ENCODE peak calls at places on chromosomes 1 and 21, in eight cellular contexts. One of them, this sample, is unnamed.

GRCh38 chr1:173861731-173862145 is 6.1 kb downstream of the GAS5 start:
- DNase-seq in Panc1: no peak
- DNase-seq in thoracic aorta: no peak
- DNase-seq in heart left ventricle: no peak
- DNase-seq in body of pancreas: no peak
- DNase-seq in endothelial cell: no peak
- DNase-seq in fibroblast of lung: no peak
- DNase-seq in activated B cell treated with CpG ODN at 0.5 μM for 24 hours: no peak
- DNase-seq in this sample: no peak

GRCh38 chr1:167430134-167430848 is 88.0 kb downstream of the CD247 start:
- DNase-seq in endothelial cell: no peak
- DNase-seq in activated B cell treated with CpG ODN at 0.5 μM for 24 hours: no peak
- DNase-seq in fibroblast of lung: no peak
- DNase-seq in thoracic aorta: no peak
- DNase-seq in heart left ventricle: no peak
- DNase-seq in body of pancreas: no peak
- DNase-seq in Panc1: no peak
- DNase-seq in this sample: no peak

GRCh38 chr1:24866211-24867063 is 63.6 kb downstream of the RUNX3 start:
- DNase-seq in fibroblast of lung: no peak
- DNase-seq in endothelial cell: no peak
- DNase-seq in activated B cell treated with CpG ODN at 0.5 μM for 24 hours: no peak
- DNase-seq in heart left ventricle: no peak
- DNase-seq in thoracic aorta: no peak
- DNase-seq in Panc1: no peak
- DNase-seq in body of pancreas: no peak
- DNase-seq in this sample: no peak

GRCh38 chr1:67336783-67337182 is 29.1 kb downstream of the IL12RB2 start:
- DNase-seq in thoracic aorta: no peak
- DNase-seq in body of pancreas: no peak
- DNase-seq in heart left ventricle: no peak
- DNase-seq in fibroblast of lung: no peak
- DNase-seq in endothelial cell: no peak
- DNase-seq in activated B cell treated with CpG ODN at 0.5 μM for 24 hours: no peak
- DNase-seq in Panc1: no peak
- DNase-seq in this sample: no peak

GRCh38 chr1:185008746-185009360 is 34.5 kb upstream of the NIBAN1 start:
- DNase-seq in heart left ventricle: no peak
- DNase-seq in fibroblast of lung: no peak
- DNase-seq in thoracic aorta: no peak
- DNase-seq in body of pancreas: no peak
- DNase-seq in activated B cell treated with CpG ODN at 0.5 μM for 24 hours: no peak
- DNase-seq in endothelial cell: no peak
- DNase-seq in Panc1: no peak
- DNase-seq in this sample: no peak

GRCh38 chr1:203593723-203594122 is 32.9 kb upstream of the ATP2B4 start:
- DNase-seq in fibroblast of lung: peak
- DNase-seq in heart left ventricle: no peak
- DNase-seq in body of pancreas: peak
- DNase-seq in endothelial cell: no peak
- DNase-seq in thoracic aorta: no peak
- DNase-seq in Panc1: no peak
- DNase-seq in activated B cell treated with CpG ODN at 0.5 μM for 24 hours: peak
- DNase-seq in this sample: no peak

GRCh38 chr1:109490029-109490933 is 3.6 kb upstream of the CYB561D1 start:
- DNase-seq in heart left ventricle: no peak
- DNase-seq in fibroblast of lung: peak
- DNase-seq in body of pancreas: peak
- DNase-seq in endothelial cell: peak
- DNase-seq in thoracic aorta: no peak
- DNase-seq in activated B cell treated with CpG ODN at 0.5 μM for 24 hours: peak
- DNase-seq in Panc1: no peak
- DNase-seq in this sample: peak

GRCh38 chr1:62386351-62387121 is 50.3 kb upstream of the USP1 start:
- DNase-seq in thoracic aorta: no peak
- DNase-seq in endothelial cell: no peak
- DNase-seq in fibroblast of lung: peak
- DNase-seq in Panc1: no peak
- DNase-seq in activated B cell treated with CpG ODN at 0.5 μM for 24 hours: no peak
- DNase-seq in heart left ventricle: no peak
- DNase-seq in body of pancreas: no peak
- DNase-seq in this sample: no peak

GRCh38 chr1:228368801-228369607 is 37.6 kb downstream of the TRIM11 start:
- DNase-seq in activated B cell treated with CpG ODN at 0.5 μM for 24 hours: no peak
- DNase-seq in endothelial cell: no peak
- DNase-seq in heart left ventricle: peak
- DNase-seq in Panc1: no peak
- DNase-seq in fibroblast of lung: peak
- DNase-seq in thoracic aorta: no peak
- DNase-seq in body of pancreas: no peak
- DNase-seq in this sample: no peak

GRCh38 chr1:64864018-64864945 is 102.1 kb downstream of the JAK1 start:
- DNase-seq in heart left ventricle: peak
- DNase-seq in body of pancreas: peak
- DNase-seq in activated B cell treated with CpG ODN at 0.5 μM for 24 hours: peak
- DNase-seq in thoracic aorta: no peak
- DNase-seq in Panc1: no peak
- DNase-seq in fibroblast of lung: peak
- DNase-seq in endothelial cell: peak
- DNase-seq in this sample: no peak

DNA sequence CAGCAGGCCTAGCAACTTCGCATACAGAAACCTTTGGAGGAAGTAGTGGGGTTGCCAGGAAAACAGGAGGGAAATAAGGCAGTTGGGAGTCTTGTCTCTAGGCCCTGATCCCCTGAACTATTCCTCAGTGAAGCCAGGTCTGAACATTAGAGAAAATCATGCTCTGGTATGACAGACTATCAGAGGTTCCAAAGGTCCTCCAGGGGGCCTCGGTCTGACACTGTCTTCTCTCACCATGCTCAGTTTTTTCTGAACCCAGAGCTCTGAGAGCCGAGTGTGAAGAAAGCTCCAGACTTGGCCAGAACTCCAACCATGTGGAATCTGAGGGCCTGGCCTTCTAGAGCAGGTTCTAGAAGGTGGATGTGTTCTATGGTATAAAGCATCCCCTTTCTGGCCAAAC is 4.0 kb downstream of the TOMM40L start:
- DNase-seq in Panc1: no peak
- DNase-seq in heart left ventricle: no peak
- DNase-seq in fibroblast of lung: no peak
- DNase-seq in body of pancreas: no peak
- DNase-seq in activated B cell treated with CpG ODN at 0.5 μM for 24 hours: no peak
- DNase-seq in endothelial cell: no peak
- DNase-seq in thoracic aorta: no peak
- DNase-seq in this sample: no peak
- TF ChIP-seq CTCF in Panc1: no peak
- TF ChIP-seq CTCF in heart left ventricle: no peak
- TF ChIP-seq CTCF in fibroblast of lung: no peak
- TF ChIP-seq CTCF in body of pancreas: no peak
- TF ChIP-seq CTCF in activated B cell treated with CpG ODN at 0.5 μM for 24 hours: no peak
- TF ChIP-seq CTCF in endothelial cell: no peak
- TF ChIP-seq CTCF in thoracic aorta: no peak
- TF ChIP-seq CTCF in this sample: no peak

DNA sequence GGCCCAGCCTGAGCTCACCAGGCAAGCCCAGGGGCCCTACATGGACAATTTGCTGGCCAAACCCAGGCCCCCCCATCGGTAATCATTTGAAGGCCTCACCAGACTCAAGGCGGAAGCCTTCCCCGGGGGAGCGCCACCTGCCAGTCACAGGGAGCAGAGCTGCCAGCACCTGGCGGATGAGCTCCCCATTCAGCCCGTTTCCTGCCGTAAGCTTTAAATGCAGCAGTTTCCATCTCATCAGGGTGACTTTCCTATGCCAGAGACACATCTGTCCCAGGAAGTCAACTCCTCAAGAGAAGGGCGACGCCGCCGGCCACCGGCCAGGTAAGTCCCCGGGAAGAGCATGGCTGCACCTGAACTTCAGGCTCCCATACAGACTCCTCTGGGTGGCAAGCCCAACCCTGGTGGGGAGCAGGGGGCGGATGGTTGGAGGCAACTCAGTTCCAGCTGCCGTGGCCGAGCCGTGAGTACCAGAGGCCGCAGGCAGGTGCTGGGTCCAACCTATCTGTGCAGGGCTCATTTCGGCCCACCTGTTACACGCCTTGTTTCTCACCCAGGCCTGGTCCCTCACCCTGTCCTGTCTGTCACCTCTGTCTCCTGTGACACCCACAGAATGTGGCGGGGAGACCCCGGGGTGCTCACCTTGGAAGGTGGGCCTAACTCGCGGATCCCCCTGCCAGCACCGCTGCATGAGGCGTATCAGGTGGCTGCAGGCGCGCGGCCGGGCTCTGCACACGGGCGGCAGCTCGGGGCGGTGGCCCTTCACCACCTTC is 20.7 kb downstream of the RIPK4 start:
- DNase-seq in fibroblast of lung: no peak
- DNase-seq in activated B cell treated with CpG ODN at 0.5 μM for 24 hours: no peak
- DNase-seq in Panc1: no peak
- DNase-seq in endothelial cell: no peak
- DNase-seq in thoracic aorta: no peak
- DNase-seq in body of pancreas: no peak
- DNase-seq in heart left ventricle: no peak
- DNase-seq in this sample: no peak
- TF ChIP-seq CTCF in fibroblast of lung: no peak
- TF ChIP-seq CTCF in activated B cell treated with CpG ODN at 0.5 μM for 24 hours: no peak
- TF ChIP-seq CTCF in Panc1: no peak
- TF ChIP-seq CTCF in endothelial cell: no peak
- TF ChIP-seq CTCF in thoracic aorta: no peak
- TF ChIP-seq CTCF in body of pancreas: no peak
- TF ChIP-seq CTCF in heart left ventricle: no peak
- TF ChIP-seq CTCF in this sample: no peak

GRCh38 chr1:245086389-245086969 is 68.3 kb upstream of the KIF26B start:
- DNase-seq in heart left ventricle: no peak
- DNase-seq in thoracic aorta: no peak
- DNase-seq in activated B cell treated with CpG ODN at 0.5 μM for 24 hours: no peak
- DNase-seq in endothelial cell: no peak
- DNase-seq in body of pancreas: no peak
- DNase-seq in Panc1: no peak
- DNase-seq in fibroblast of lung: peak
- DNase-seq in this sample: peak

GRCh38 chr1:245090491-245091090 is 64.2 kb upstream of the KIF26B start:
- DNase-seq in endothelial cell: no peak
- DNase-seq in activated B cell treated with CpG ODN at 0.5 μM for 24 hours: no peak
- DNase-seq in fibroblast of lung: no peak
- DNase-seq in heart left ventricle: no peak
- DNase-seq in Panc1: no peak
- DNase-seq in thoracic aorta: no peak
- DNase-seq in body of pancreas: no peak
- DNase-seq in this sample: no peak

GRCh38 chr1:245087723-245088122 is 67.1 kb upstream of the KIF26B start:
- DNase-seq in fibroblast of lung: no peak
- DNase-seq in activated B cell treated with CpG ODN at 0.5 μM for 24 hours: no peak
- DNase-seq in heart left ventricle: no peak
- DNase-seq in endothelial cell: no peak
- DNase-seq in body of pancreas: no peak
- DNase-seq in Panc1: no peak
- DNase-seq in thoracic aorta: no peak
- DNase-seq in this sample: no peak

GRCh38 chr1:245084551-245084950 is 70.2 kb upstream of the KIF26B start:
- DNase-seq in Panc1: no peak
- DNase-seq in activated B cell treated with CpG ODN at 0.5 μM for 24 hours: no peak
- DNase-seq in thoracic aorta: no peak
- DNase-seq in endothelial cell: no peak
- DNase-seq in fibroblast of lung: peak
- DNase-seq in body of pancreas: no peak
- DNase-seq in heart left ventricle: no peak
- DNase-seq in this sample: peak

GRCh38 chr1:245085508-245086095 is 69.2 kb upstream of the KIF26B start:
- DNase-seq in heart left ventricle: no peak
- DNase-seq in Panc1: no peak
- DNase-seq in thoracic aorta: no peak
- DNase-seq in body of pancreas: no peak
- DNase-seq in activated B cell treated with CpG ODN at 0.5 μM for 24 hours: no peak
- DNase-seq in endothelial cell: no peak
- DNase-seq in fibroblast of lung: peak
- DNase-seq in this sample: peak
- TF ChIP-seq CTCF in heart left ventricle: no peak
- TF ChIP-seq CTCF in Panc1: no peak
- TF ChIP-seq CTCF in thoracic aorta: no peak
- TF ChIP-seq CTCF in body of pancreas: no peak
- TF ChIP-seq CTCF in activated B cell treated with CpG ODN at 0.5 μM for 24 hours: no peak
- TF ChIP-seq CTCF in endothelial cell: no peak
- TF ChIP-seq CTCF in fibroblast of lung: peak
- TF ChIP-seq CTCF in this sample: peak

DNA sequence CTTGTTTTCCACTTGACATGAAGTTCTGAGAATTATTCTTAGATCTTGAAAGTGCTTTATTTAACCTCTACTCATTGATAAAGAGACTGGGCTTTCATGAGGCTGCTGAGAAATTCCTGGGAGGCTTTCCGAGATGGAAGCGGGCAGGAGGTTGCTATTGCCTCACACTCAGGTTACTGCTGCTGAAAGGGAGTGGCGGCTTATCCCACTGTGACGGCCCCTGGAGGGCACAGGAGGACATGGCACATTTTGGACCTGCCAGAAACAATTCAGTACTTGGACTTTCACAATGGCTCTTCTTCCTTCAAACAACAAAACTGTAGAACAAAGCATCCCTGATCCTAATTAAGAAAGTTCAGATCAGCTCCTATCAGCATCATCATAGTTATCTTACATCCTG is 16.2 kb upstream of the MARK1 start:
- DNase-seq in body of pancreas: no peak
- DNase-seq in thoracic aorta: no peak
- DNase-seq in heart left ventricle: no peak
- DNase-seq in endothelial cell: peak
- DNase-seq in fibroblast of lung: no peak
- DNase-seq in Panc1: no peak
- DNase-seq in activated B cell treated with CpG ODN at 0.5 μM for 24 hours: no peak
- DNase-seq in this sample: no peak
- TF ChIP-seq CTCF in body of pancreas: no peak
- TF ChIP-seq CTCF in thoracic aorta: no peak
- TF ChIP-seq CTCF in heart left ventricle: no peak
- TF ChIP-seq CTCF in endothelial cell: peak
- TF ChIP-seq CTCF in fibroblast of lung: no peak
- TF ChIP-seq CTCF in Panc1: no peak
- TF ChIP-seq CTCF in activated B cell treated with CpG ODN at 0.5 μM for 24 hours: no peak
- TF ChIP-seq CTCF in this sample: no peak

GRCh38 chr1:55868026-55868425 is 652.9 kb upstream of the USP24 start:
- DNase-seq in endothelial cell: no peak
- DNase-seq in thoracic aorta: no peak
- DNase-seq in Panc1: no peak
- DNase-seq in heart left ventricle: no peak
- DNase-seq in activated B cell treated with CpG ODN at 0.5 μM for 24 hours: no peak
- DNase-seq in body of pancreas: no peak
- DNase-seq in fibroblast of lung: peak
- DNase-seq in this sample: peak
- TF ChIP-seq CTCF in endothelial cell: no peak
- TF ChIP-seq CTCF in thoracic aorta: no peak
- TF ChIP-seq CTCF in Panc1: no peak
- TF ChIP-seq CTCF in heart left ventricle: no peak
- TF ChIP-seq CTCF in activated B cell treated with CpG ODN at 0.5 μM for 24 hours: no peak
- TF ChIP-seq CTCF in body of pancreas: no peak
- TF ChIP-seq CTCF in fibroblast of lung: no peak
- TF ChIP-seq CTCF in this sample: no peak

GRCh38 chr1:156052862-156053769 is 482 bp downstream of the UBQLN4 start:
- DNase-seq in body of pancreas: peak
- DNase-seq in endothelial cell: peak
- DNase-seq in heart left ventricle: peak
- DNase-seq in fibroblast of lung: peak
- DNase-seq in activated B cell treated with CpG ODN at 0.5 μM for 24 hours: peak
- DNase-seq in thoracic aorta: peak
- DNase-seq in Panc1: peak
- DNase-seq in this sample: peak
- TF ChIP-seq CTCF in body of pancreas: no peak
- TF ChIP-seq CTCF in endothelial cell: peak
- TF ChIP-seq CTCF in heart left ventricle: no peak
- TF ChIP-seq CTCF in fibroblast of lung: no peak
- TF ChIP-seq CTCF in activated B cell treated with CpG ODN at 0.5 μM for 24 hours: no peak
- TF ChIP-seq CTCF in thoracic aorta: no peak
- TF ChIP-seq CTCF in Panc1: no peak
- TF ChIP-seq CTCF in this sample: peak

GRCh38 chr1:19339199-19339861 is 27.2 kb downstream of the SLC66A1 start:
- DNase-seq in endothelial cell: no peak
- DNase-seq in heart left ventricle: no peak
- DNase-seq in thoracic aorta: no peak
- DNase-seq in Panc1: no peak
- DNase-seq in activated B cell treated with CpG ODN at 0.5 μM for 24 hours: no peak
- DNase-seq in body of pancreas: no peak
- DNase-seq in fibroblast of lung: no peak
- DNase-seq in this sample: no peak
- TF ChIP-seq CTCF in endothelial cell: no peak
- TF ChIP-seq CTCF in heart left ventricle: no peak
- TF ChIP-seq CTCF in thoracic aorta: no peak
- TF ChIP-seq CTCF in Panc1: no peak
- TF ChIP-seq CTCF in activated B cell treated with CpG ODN at 0.5 μM for 24 hours: no peak
- TF ChIP-seq CTCF in body of pancreas: no peak
- TF ChIP-seq CTCF in fibroblast of lung: no peak
- TF ChIP-seq CTCF in this sample: no peak